ENCODE peak calls at places on chromosomes 2 and 18, in nine cellular contexts. O, P, W, T, V, M, X, D and J are unnamed samples.

GRCh38 chr2:185522472-185522871 is 216.1 kb upstream of the FSIP2 start:
- DNase-seq in V (peak), P (no peak), M (no peak), T (no peak), D (peak), O (no peak), X (no peak), W (no peak), J (no peak)

GRCh38 chr18:69400253-69400975 is at the start of gene DOK6:
- DNase-seq in T (peak), X (peak), O (peak), W (peak), M (peak), V (no peak), P (peak), D (no peak), J (no peak)

GRCh38 chr2:232626584-232626983 is 6.8 kb upstream of the EFHD1 start:
- DNase-seq in O (no peak), T (no peak), D (no peak), V (no peak), X (no peak), W (no peak), M (no peak), P (no peak), J (no peak)

GRCh38 chr2:100405403-100406119 is 11.9 kb downstream of the CHST10 start:
- DNase-seq in M (no peak), D (no peak), W (no peak), P (no peak), V (no peak), X (no peak), O (no peak), T (no peak), J (no peak)

GRCh38 chr2:240561325-240561971 is 1.3 kb downstream of the DUSP28 start:
- DNase-seq in D (peak), M (no peak), P (peak), X (no peak), W (no peak), O (no peak), V (peak), T (no peak), J (no peak)

GRCh38 chr2:72983500-72984039 is 66.3 kb downstream of the EMX1 start:
- DNase-seq in D (no peak), M (no peak), V (no peak), W (no peak), X (no peak), P (no peak), T (no peak), O (no peak), J (no peak)

GRCh38 chr2:113818382-113818951 is 62.0 kb upstream of the SLC35F5 start:
- DNase-seq in P (peak), O (peak), D (no peak), M (peak), T (no peak), X (no peak), W (no peak), V (peak), J (no peak)

GRCh38 chr2:238081561-238081960 is 18.6 kb upstream of the ESPNL start:
- DNase-seq in D (no peak), O (no peak), V (no peak), W (no peak), P (no peak), X (no peak), T (no peak), M (no peak), J (no peak)

GRCh38 chr18:6951336-6952090 is 166.1 kb downstream of the LAMA1 start:
- DNase-seq in O (no peak), P (no peak), V (no peak), X (no peak), M (no peak), T (no peak), W (no peak), D (no peak), J (no peak)

GRCh38 chr2:108305901-108306300 is 17.2 kb downstream of the SULT1C2 start:
- DNase-seq in V (peak), O (no peak), W (no peak), X (no peak), P (no peak), D (no peak), M (no peak), T (no peak), J (no peak)

GRCh38 chr2:102331311-102331980 is 20.1 kb downstream of the IL1RL1 start:
- DNase-seq in V (no peak), O (no peak), T (no peak), W (no peak), M (peak), P (no peak), X (no peak), D (no peak), J (no peak)

GRCh38 chr2:202016579-202017227 is 17.0 kb upstream of the FZD7 start:
- DNase-seq in M (peak), D (no peak), W (no peak), T (no peak), O (no peak), P (no peak), X (peak), V (no peak), J (no peak)

GRCh38 chr2:240626531-240627300 is 1.4 kb downstream of the GPR35 start:
- DNase-seq in M (peak), D (no peak), P (no peak), V (no peak), T (no peak), X (no peak), O (no peak), W (no peak), J (no peak)

GRCh38 chr18:13397504-13398163 is 179.1 kb downstream of the LDLRAD4 start:
- DNase-seq in X (no peak), D (no peak), O (no peak), M (no peak), T (no peak), W (no peak), V (no peak), P (no peak), J (no peak)

GRCh38 chr2:120830096-120830830 is 94.6 kb downstream of the GLI2 start:
- DNase-seq in P (no peak), O (no peak), V (no peak), D (no peak), W (no peak), X (no peak), M (no peak), T (no peak), J (no peak)

GRCh38 chr2:9644603-9645002 is 13.8 kb upstream of the YWHAQ start:
- DNase-seq in T (no peak), V (peak), D (no peak), P (no peak), W (no peak), X (no peak), O (no peak), M (no peak), J (no peak)

GRCh38 chr18:36372902-36373301 is 75.4 kb downstream of the FHOD3 start:
- DNase-seq in V (peak), T (no peak), O (no peak), P (no peak), M (no peak), W (no peak), X (no peak), D (no peak), J (no peak)

GRCh38 chr2:65458999-65459398 is 26.6 kb upstream of the SPRED2 start:
- DNase-seq in D (no peak), O (no peak), P (no peak), W (no peak), V (peak), T (no peak), M (no peak), X (no peak), J (no peak)

GRCh38 chr2:19300961-19301360 is 57.5 kb downstream of the OSR1 start:
- DNase-seq in V (no peak), W (no peak), P (peak), D (no peak), X (no peak), M (no peak), T (peak), O (no peak), J (no peak)

GRCh38 chr2:109269956-109270757 is 141.2 kb downstream of the SH3RF3 start:
- DNase-seq in W (no peak), P (no peak), D (no peak), X (no peak), T (no peak), V (peak), M (no peak), O (no peak), J (no peak)

GRCh38 chr2:216787851-216788250 is 72.0 kb downstream of the TNP1 start:
- DNase-seq in M (no peak), V (no peak), P (no peak), T (no peak), O (no peak), D (no peak), X (no peak), W (no peak), J (no peak)

GRCh38 chr18:46322411-46322891 is 218.3 kb downstream of the HAUS1 start:
- DNase-seq in D (no peak), W (no peak), X (no peak), V (peak), M (no peak), O (no peak), P (no peak), T (no peak), J (no peak)

GRCh38 chr2:60260646-60261296 is 292.7 kb downstream of the BCL11A start:
- DNase-seq in D (no peak), V (peak), M (no peak), O (no peak), T (peak), W (no peak), X (peak), P (no peak), J (no peak)

GRCh38 chr2:36461039-36461681 is 105.6 kb downstream of the CRIM1 start:
- DNase-seq in X (no peak), T (peak), D (peak), M (no peak), O (peak), W (no peak), V (peak), P (peak), J (no peak)

GRCh38 chr2:96175951-96176350 is 30.7 kb upstream of the DUSP2 start:
- DNase-seq in T (no peak), D (no peak), O (no peak), V (no peak), M (no peak), X (no peak), W (no peak), P (peak), J (no peak)

GRCh38 chr18:30566877-30567276 is 475.7 kb downstream of the DSC3 start:
- DNase-seq in O (no peak), W (no peak), M (no peak), T (no peak), V (no peak), X (no peak), D (no peak), P (no peak), J (no peak)

GRCh38 chr2:37653805-37654378 is 17.6 kb downstream of the CDC42EP3 start:
- DNase-seq in X (peak), P (no peak), W (no peak), O (no peak), T (no peak), M (peak), D (peak), V (no peak), J (peak)

GRCh38 chr2:27720004-27720551 is 51.4 kb upstream of the MRPL33 start:
- DNase-seq in P (peak), M (no peak), X (no peak), V (peak), T (no peak), D (no peak), W (no peak), O (peak), J (peak)

GRCh38 chr2:240637901-240638175 is 12.6 kb downstream of the GPR35 start:
- DNase-seq in M (peak), X (no peak), D (no peak), T (no peak), W (no peak), V (no peak), O (no peak), P (no peak), J (no peak)

GRCh38 chr2:112048887-112049286 is 6.2 kb upstream of the TMEM87B start:
- DNase-seq in V (peak), O (peak), D (peak), M (no peak), T (peak), P (peak), X (no peak), W (no peak), J (no peak)

GRCh38 chr2:168948621-168949212 is 47.6 kb downstream of the G6PC2 start:
- DNase-seq in W (no peak), M (no peak), P (no peak), T (no peak), O (peak), X (no peak), D (peak), V (peak), J (no peak)
- TF ChIP-seq CTCF in W (peak), M (peak), P (peak), T (peak), O (peak), X (peak), D (peak), V (peak), J (peak)

GRCh38 chr2:165293439-165294420 is 54.5 kb downstream of the SCN2A start:
- DNase-seq in T (no peak), O (peak), V (peak), W (peak), P (peak), X (no peak), D (peak), M (no peak), J (peak)
- TF ChIP-seq CTCF in T (peak), O (peak), V (peak), W (peak), P (peak), X (peak), D (peak), M (peak), J (peak)

GRCh38 chr18:70454705-70455322 is 166.0 kb downstream of the SOCS6 start:
- DNase-seq in P (peak), M (no peak), X (no peak), O (peak), T (no peak), D (peak), W (peak), V (peak), J (peak)

GRCh38 chr18:70453058-70453775 is 164.4 kb downstream of the SOCS6 start:
- DNase-seq in X (no peak), W (no peak), V (no peak), T (no peak), D (no peak), M (no peak), O (no peak), P (peak), J (no peak)

GRCh38 chr18:70448588-70448987 is 159.7 kb downstream of the SOCS6 start:
- DNase-seq in T (no peak), O (no peak), D (no peak), W (no peak), P (no peak), M (no peak), V (no peak), X (no peak), J (no peak)

GRCh38 chr18:70452501-70452900 is 163.7 kb downstream of the SOCS6 start:
- DNase-seq in D (no peak), W (no peak), O (no peak), M (no peak), T (no peak), V (no peak), X (no peak), P (no peak), J (no peak)

GRCh38 chr18:70450658-70451253 is 161.9 kb downstream of the SOCS6 start:
- DNase-seq in P (peak), M (no peak), T (no peak), V (peak), D (no peak), O (no peak), X (no peak), W (no peak), J (no peak)
- TF ChIP-seq CTCF in P (peak), M (peak), T (no peak), V (peak), D (peak), O (peak), X (peak), W (peak), J (peak)

GRCh38 chr2:188456114-188456909 is 164.6 kb downstream of the GULP1 start:
- DNase-seq in M (no peak), X (no peak), W (no peak), V (peak), D (no peak), T (no peak), P (no peak), O (no peak), J (no peak)
- TF ChIP-seq CTCF in M (no peak), X (no peak), W (peak), V (peak), D (peak), T (no peak), P (no peak), O (peak), J (peak)

DNA sequence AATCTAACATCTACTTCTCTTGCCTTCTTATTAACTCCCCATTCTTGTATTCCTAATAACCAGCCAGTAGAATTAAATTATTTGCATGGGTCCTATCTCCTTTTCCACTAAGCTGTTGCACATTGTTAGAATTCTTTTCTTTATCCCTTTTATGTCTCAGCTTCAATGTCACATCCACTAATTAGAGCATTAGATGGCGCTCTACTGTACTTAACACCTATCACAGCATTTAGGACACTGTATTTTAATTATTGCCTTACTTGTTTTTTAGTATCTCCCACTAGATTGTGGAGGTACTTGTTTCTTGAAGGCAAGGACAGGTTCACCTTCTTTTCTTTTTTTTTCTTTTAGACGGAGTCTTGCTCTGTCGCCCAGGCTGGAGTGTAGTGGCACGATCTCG is 3.8 kb downstream of the LIPT1 start:
- DNase-seq in M (no peak), O (no peak), T (no peak), V (no peak), D (no peak), P (no peak), W (no peak), X (no peak), J (no peak)
- TF ChIP-seq CTCF in M (no peak), O (no peak), T (no peak), V (peak), D (peak), P (no peak), W (no peak), X (no peak), J (no peak)